ENCODE peak calls at places on chromosomes 16 and 17, in four cellular contexts. Y is stomach; J is DND-41; L is CD8-positive, alpha-beta T cell. F is an unnamed sample.
A peak's percentile ranks its signal among the peaks of the same experiment; 100 is the strongest.

GRCh38 chr17:64622931-64623654 is 39.0 kb downstream of the SMURF2 start:
- DNase-seq in J (no peak), L (no peak), Y (no peak), F (no peak)

GRCh38 chr17:59155439-59156177 is at the start of gene PRR11:
- DNase-seq in Y (peak; percentile 96), J (peak; percentile 98), L (peak; percentile 85), F (peak; percentile 99)

GRCh38 chr16:63385714-63386113 is 1349.5 kb upstream of the CDH8 start:
- DNase-seq in Y (no peak), L (no peak), J (no peak), F (no peak)

GRCh38 chr17:8466466-8466865 is 30.8 kb downstream of the NDEL1 start:
- DNase-seq in J (no peak), L (no peak), Y (no peak), F (no peak)

GRCh38 chr16:58044266-58045019 is 18.9 kb downstream of the MMP15 start:
- DNase-seq in L (no peak), J (no peak), Y (no peak), F (peak; percentile 34)

GRCh38 chr16:83328936-83329335 is 478.8 kb upstream of the HSBP1 start:
- DNase-seq in L (no peak), J (no peak), Y (no peak), F (no peak)

GRCh38 chr17:2707721-2708584 is 3.6 kb downstream of the CLUH start:
- DNase-seq in L (no peak), Y (peak; percentile 60), J (peak; percentile 30), F (peak; percentile 94)

GRCh38 chr16:73040136-73040535 is 7.8 kb downstream of the ZFHX3 start:
- DNase-seq in Y (no peak), L (no peak), J (no peak), F (peak; percentile 83)

GRCh38 chr17:49836111-49837030 is 11.5 kb downstream of the TAC4 start:
- DNase-seq in L (no peak), Y (peak; percentile 57), J (no peak), F (no peak)

GRCh38 chr17:58308173-58308984 is 20.2 kb downstream of the TSPOAP1 start:
- DNase-seq in J (peak; percentile 20), L (no peak), Y (peak; percentile 25), F (peak; percentile 96)

GRCh38 chr16:28212532-28212873 is 738 bp upstream of the XPO6 start:
- DNase-seq in L (no peak), J (no peak), Y (no peak), F (peak; percentile 73)

GRCh38 chr17:36542755-36543154 is 2.0 kb upstream of the GGNBP2 start:
- DNase-seq in Y (no peak), L (no peak), J (no peak), F (no peak)

GRCh38 chr17:1905190-1905919 is 75.5 kb downstream of the RPA1 start:
- DNase-seq in Y (no peak), L (no peak), J (no peak), F (no peak)

GRCh38 chr17:31248986-31249385 is 48.1 kb downstream of the OMG start:
- DNase-seq in J (no peak), L (no peak), Y (no peak), F (no peak)

GRCh38 chr16:57786632-57787518 is 15.4 kb downstream of the KIFC3 start:
- DNase-seq in L (no peak), J (no peak), Y (no peak), F (no peak)

GRCh38 chr17:57033296-57033695 is 51.8 kb upstream of the AKAP1 start:
- DNase-seq in Y (peak; percentile 30), J (no peak), L (no peak), F (no peak)

DNA sequence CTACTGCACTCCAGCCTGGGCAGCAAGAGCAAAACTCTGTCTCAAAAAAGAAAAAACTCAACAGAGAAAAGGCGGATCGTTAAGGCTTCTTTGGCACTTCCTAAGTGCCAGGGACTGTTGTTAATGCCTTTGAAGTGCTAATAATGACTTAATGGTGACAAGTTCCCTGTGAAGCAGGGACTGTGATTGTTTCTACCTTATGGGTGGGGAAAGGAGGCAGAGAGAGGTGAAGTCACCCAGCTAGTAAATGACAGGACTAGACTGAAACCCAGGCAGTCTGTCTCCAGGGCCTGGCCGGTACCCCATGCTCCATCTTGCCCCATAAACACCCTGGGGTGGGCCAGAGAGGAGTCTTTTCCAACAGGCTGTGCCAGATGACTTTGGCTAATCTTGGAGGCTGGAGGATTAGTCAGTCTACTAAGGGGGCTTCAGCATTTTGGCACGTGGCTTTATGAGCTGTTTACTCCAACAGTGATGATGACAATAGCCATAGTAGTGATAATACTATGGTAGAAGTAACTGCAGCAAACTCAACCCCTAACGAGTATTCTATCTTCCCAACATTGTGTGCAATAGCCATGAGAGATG is 26.9 kb downstream of the ABCC1 start:
- DNase-seq in J (no peak), L (no peak), Y (no peak), F (peak; percentile 70)
- H3K4me1 ChIP-seq in J (no peaks in the 10 kb centered on the region), L (peaks cover 5% of the 10 kb centered on the region), Y (peaks cover 32% of the 10 kb centered on the region), F (no peaks in the 10 kb centered on the region)

DNA sequence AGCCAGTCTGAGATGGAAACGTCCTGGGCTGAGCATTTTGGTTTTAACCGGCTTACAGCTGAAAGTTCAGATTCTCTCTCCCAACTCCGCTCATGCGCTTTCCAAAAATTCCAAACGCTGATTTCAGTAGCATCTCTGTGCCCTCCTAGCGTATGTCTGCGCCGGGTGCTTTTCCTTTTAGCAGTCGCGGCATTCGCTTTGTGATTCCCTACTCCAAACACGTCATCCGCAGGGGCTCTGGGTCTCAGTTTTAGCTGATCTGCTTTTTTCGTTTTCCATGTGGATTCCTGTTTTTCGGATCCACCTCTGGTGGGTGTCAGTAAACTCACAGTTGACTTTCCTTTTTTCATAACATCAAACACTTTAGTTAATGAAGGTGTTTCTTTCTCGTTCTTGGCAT is 22.1 kb upstream of the TVP23A start:
- DNase-seq in L (no peak), J (no peak), Y (no peak), F (no peak)
- H3K4me1 ChIP-seq in L (no peaks in the 10 kb centered on the region), J (no peaks in the 10 kb centered on the region), Y (no peaks in the 10 kb centered on the region), F (no peaks in the 10 kb centered on the region)

DNA sequence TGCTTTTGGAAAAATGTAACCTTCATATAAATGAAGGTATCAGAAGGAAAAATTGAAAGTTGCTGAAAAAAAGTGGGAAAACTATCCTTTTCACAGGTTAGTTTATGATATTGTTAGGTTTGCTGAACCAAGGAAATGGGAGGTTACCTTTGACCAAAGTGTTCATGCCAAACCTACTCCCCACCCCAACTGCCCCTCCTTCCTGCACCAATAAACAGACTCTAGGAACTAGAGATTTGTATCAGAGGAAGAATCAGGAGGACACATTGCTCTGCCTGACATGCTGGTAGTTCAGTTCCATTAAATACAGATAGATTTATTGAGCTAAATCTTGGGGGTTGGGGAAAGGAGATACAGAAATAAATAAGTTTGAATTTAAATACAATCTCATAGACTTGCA is 18.2 kb downstream of the MYH8 start:
- DNase-seq in L (no peak), J (no peak), Y (no peak), F (no peak)
- H3K4me1 ChIP-seq in L (no peaks in the 10 kb centered on the region), J (no peaks in the 10 kb centered on the region), Y (no peaks in the 10 kb centered on the region), F (peaks cover 7% of the 10 kb centered on the region)

GRCh38 chr16:4134434-4134833 is 18.2 kb upstream of the ADCY9 start:
- DNase-seq in Y (no peak), J (no peak), L (no peak), F (no peak)
- H3K4me1 ChIP-seq in Y (no peaks in the 10 kb centered on the region), J (no peaks in the 10 kb centered on the region), L (no peaks in the 10 kb centered on the region), F (peaks cover 4% of the 10 kb centered on the region)

DNA sequence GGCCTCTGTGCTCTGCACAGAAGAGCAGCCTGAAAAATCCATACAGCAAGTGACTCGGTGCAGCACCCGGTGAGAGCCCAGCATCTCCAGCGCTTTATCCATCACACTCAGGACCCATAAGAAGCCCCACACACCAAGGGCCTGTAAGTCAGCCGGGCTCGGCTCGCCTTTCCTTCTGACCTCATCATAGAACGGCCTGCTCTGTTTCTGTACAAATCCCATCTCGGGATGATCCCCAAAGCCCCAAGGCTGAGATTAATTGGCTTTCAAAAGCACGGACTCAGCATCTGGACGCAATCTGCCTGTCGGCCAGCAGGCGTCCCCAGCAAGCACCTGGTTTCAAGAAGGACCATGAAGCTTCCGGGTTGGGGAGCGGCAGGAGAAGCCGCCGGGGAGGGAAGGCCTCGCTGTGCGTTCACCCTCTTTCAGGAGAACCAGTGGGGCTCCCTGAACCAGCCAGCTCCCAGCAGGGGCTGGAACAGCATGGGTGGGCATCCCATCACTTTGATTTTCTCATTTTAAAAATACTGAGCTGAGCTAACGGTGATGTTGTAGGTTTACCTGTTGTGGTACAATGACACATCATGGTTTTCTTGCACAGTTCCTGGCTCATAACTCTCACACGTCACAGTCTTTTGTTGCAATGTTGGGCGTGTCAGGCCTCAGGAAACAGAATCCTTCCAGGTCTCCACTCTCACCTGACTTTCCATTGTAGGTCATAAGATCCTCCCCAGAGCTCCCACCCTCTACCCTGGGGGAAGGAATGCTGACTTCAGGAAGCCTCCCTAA is 6.7 kb downstream of the CCDC57 start:
- DNase-seq in Y (peak; percentile 87), L (peak; percentile 61), J (peak; percentile 84), F (peak; percentile 95)
- H3K4me1 ChIP-seq in Y (peaks cover 12% of the 10 kb centered on the region), L (peaks cover 24% of the 10 kb centered on the region), J (peaks cover 16% of the 10 kb centered on the region), F (no peaks in the 10 kb centered on the region)